ENCODE peak calls at places on chromosome 13, in ten cellular contexts. E, O, M, U, S, G, Q, A, V and P are unnamed samples.
A peak's percentile ranks its signal among the peaks of the same experiment; 100 is the strongest.

GRCh38 chr13:29676535-29676934 is 81.0 kb upstream of the SLC7A1 start:
- DNase-seq in E (no peak), O (no peak), M (no peak), U (no peak), S (no peak), G (no peak), Q (no peak), A (no peak), V (no peak), P (no peak)

GRCh38 chr13:75181906-75182305 is 300.1 kb downstream of the TBC1D4 start:
- DNase-seq in E (no peak), O (no peak), M (no peak), U (no peak), S (no peak), G (no peak), Q (no peak), A (no peak), V (no peak), P (no peak)

GRCh38 chr13:99501952-99502310 is 659 bp downstream of the TM9SF2 start:
- DNase-seq in E (no peak), O (peak; percentile 43), M (no peak), U (no peak), S (peak; percentile 26), G (no peak), Q (peak; percentile 79), A (no peak), V (no peak), P (peak; percentile 6)

GRCh38 chr13:75635101-75635620 is 969 bp upstream of the LMO7 start:
- DNase-seq in E (no peak), O (no peak), M (no peak), U (no peak), S (peak; percentile 41), G (no peak), Q (no peak), A (no peak), V (no peak), P (no peak)

GRCh38 chr13:112067871-112068305 is 939 bp downstream of the SOX1 start:
- DNase-seq in E (no peak), O (no peak), M (peak; percentile 48), U (no peak), S (peak; percentile 76), G (no peak), Q (peak; percentile 52), A (no peak), V (no peak), P (no peak)

GRCh38 chr13:114151565-114152284 is 19.3 kb upstream of the RASA3 start:
- DNase-seq in E (no peak), O (peak; percentile 92), M (no peak), U (no peak), S (no peak), G (peak; percentile 80), Q (peak; percentile 80), A (no peak), V (no peak), P (peak; percentile 33)

GRCh38 chr13:25249001-25249543 is 38.2 kb downstream of the MTMR6 start:
- DNase-seq in E (no peak), O (no peak), M (no peak), U (peak; percentile 22), S (peak; percentile 68), G (no peak), Q (no peak), A (no peak), V (no peak), P (no peak)

GRCh38 chr13:112249644-112250610 is 126.2 kb upstream of the SPACA7 start:
- DNase-seq in E (no peak), O (no peak), M (peak; percentile 65), U (no peak), S (no peak), G (no peak), Q (no peak), A (no peak), V (no peak), P (no peak)

DNA sequence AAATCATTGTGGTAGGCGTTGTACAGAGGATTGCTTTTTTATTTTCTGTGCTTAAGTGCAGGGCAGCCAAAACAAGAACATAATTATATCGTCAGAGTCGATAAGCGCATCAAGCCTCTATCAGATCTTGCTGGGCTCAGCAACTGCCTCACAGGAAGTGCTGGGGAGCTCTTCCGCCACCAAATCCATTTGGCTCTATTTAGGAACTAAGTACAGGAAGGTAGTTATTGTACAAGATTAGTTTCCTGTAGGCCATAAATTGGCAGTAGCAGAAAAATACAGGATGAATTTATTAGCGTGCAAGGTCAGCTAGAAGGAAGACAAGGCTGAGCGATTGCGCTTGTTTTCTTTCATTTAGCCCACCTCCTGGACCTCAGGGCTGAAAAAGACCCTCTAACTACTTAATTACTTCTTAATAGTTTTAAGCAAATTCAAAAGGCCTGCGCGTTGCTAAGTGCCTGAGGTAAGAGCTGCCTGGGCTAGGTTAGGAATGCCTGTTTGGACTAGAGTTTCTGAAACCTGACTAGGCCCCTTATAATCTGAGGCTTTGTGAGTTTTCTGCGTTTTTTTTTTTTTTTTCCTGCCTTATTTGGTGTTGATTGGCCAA is 118.5 kb downstream of the IRS2 start:
- DNase-seq in E (no peak), O (no peak), M (no peak), U (peak; percentile 66), S (no peak), G (peak; percentile 32), Q (no peak), A (no peak), V (no peak), P (no peak)
- H3K4me3 ChIP-seq in E (no peak overlapping the region), O (no peak overlapping the region), M (no peak overlapping the region), U (no peak overlapping the region), S (no peak overlapping the region), G (no peak overlapping the region), Q (no peak overlapping the region), A (no peak overlapping the region), V (no peak overlapping the region), P (no peak overlapping the region)

DNA sequence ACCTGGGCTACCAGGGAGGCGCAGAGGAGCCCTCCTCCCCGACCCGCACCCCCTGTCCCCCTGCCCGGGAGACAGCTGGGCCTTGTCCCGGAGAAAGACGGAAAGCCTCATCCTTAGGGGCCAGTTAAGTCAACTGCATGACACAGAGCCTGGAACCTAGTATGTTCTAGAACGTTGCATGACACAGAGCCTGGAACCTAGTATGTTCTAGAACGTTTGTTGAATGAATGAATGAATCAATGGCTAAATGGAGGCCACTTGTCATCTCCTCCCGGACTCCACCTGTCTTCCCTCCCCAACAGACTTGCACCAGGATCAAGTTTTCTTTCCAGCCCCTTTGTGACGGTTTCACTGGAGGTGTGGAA is 706 bp downstream of the SERP2 start:
- DNase-seq in E (no peak), O (no peak), M (no peak), U (no peak), S (no peak), G (no peak), Q (no peak), A (no peak), V (no peak), P (no peak)
- TF ChIP-seq POLR2AphosphoS5 in E (no peak), O (no peak), M (no peak), U (no peak), S (peak; percentile 27), G (no peak), Q (no peak), A (no peak), V (no peak), P (peak; percentile 34)

DNA sequence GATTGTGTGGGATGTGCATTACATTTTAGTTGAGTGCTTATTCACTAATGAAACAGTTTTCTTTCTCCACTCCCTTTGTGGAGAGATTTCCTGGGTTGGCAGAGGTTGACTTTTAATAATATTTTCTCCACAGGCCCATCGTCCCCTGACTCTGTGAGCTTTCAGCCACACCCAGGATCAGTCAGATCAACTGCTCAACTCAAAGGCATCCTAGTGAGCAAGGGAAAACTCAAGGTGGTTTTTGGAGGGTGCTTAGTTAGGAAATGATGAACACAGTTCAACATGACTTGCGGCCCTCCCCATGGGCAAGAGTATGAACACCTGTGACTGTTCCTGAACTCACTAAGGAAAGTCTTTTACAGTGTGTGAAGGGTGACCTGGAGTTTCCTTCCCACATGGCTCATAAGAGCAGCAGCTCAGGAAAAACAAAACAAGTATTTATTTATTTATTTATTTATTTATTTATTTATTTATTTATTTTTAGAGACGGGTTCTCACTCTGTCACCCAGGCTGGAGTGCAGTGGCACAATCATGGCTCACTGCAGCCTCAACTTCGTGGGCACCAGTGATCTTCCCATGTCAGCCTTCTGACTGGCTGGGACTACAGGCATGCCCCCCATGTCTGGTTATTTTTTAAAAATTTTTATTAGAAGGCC is 10.2 kb downstream of the ARL11 start:
- DNase-seq in E (no peak), O (no peak), M (no peak), U (no peak), S (no peak), G (no peak), Q (no peak), A (no peak), V (no peak), P (no peak)
- H3K4me1 ChIP-seq in E (peaks cover 20% of the 10 kb centered on the region), O (no peaks in the 10 kb centered on the region), M (peaks cover 48% of the 10 kb centered on the region), U (no peaks in the 10 kb centered on the region), S (peaks cover 14% of the 10 kb centered on the region), G (no peaks in the 10 kb centered on the region), Q (peaks cover 6% of the 10 kb centered on the region), A (peaks cover 14% of the 10 kb centered on the region), V (no peaks in the 10 kb centered on the region), P (no peaks in the 10 kb centered on the region)

GRCh38 chr13:72194531-72194930 is 327.5 kb upstream of the DACH1 start:
- DNase-seq in E (no peak), O (peak; percentile 74), M (no peak), U (no peak), S (no peak), G (no peak), Q (no peak), A (no peak), V (no peak), P (peak; percentile 65)

GRCh38 chr13:72198042-72198441 is 331.0 kb upstream of the DACH1 start:
- DNase-seq in E (no peak), O (no peak), M (no peak), U (no peak), S (no peak), G (no peak), Q (no peak), A (no peak), V (no peak), P (no peak)

GRCh38 chr13:72199640-72200039 is 332.6 kb upstream of the DACH1 start:
- DNase-seq in E (no peak), O (no peak), M (no peak), U (no peak), S (no peak), G (no peak), Q (no peak), A (no peak), V (no peak), P (no peak)

GRCh38 chr13:72198967-72199601 is 332.1 kb upstream of the DACH1 start:
- DNase-seq in E (no peak), O (no peak), M (no peak), U (no peak), S (no peak), G (no peak), Q (no peak), A (no peak), V (no peak), P (no peak)

DNA sequence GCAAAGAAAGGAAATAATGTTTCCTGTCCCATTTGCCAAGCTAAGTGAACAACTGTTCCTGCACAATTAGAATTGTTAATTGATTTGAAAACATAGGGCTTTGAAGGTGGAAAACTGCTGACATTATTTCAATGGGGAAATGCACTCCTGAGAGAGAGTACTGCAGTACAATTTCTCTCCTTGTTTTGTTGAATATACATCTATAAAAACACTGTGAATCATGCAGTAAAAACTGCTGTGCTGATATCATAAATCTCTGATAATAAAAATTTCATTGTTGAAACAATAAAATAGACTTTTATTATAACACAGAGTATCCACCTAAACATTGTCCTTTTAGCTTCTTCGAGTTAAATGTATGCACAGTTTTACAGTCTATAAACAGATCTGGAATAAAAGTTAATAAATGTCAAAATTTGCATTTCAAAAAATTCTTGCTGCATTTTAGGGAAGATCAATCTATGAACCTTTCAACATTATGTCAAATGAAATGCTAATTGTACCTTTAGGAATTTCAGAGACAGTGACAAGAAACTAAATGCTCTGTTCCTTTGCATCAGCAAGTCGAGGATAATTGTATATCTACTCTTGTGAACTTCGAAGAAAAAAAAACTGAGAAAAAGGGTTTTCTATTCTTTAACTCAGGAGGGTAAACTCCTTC is 328.2 kb upstream of the DACH1 start:
- DNase-seq in E (no peak), O (no peak), M (no peak), U (no peak), S (no peak), G (no peak), Q (no peak), A (no peak), V (no peak), P (no peak)
- H3K4me3 ChIP-seq in E (no peak overlapping the region), O (no peak overlapping the region), M (no peak overlapping the region), U (no peak overlapping the region), S (no peak overlapping the region), G (no peak overlapping the region), Q (no peak overlapping the region), A (no peak overlapping the region), V (no peak overlapping the region), P (no peak overlapping the region)